ENCODE peak calls at places on chromosomes 11 and 22, in four cellular contexts. U is upper lobe of right lung, R is adrenal gland, E is esophagus muscularis mucosa. V is an unnamed sample.

GRCh38 chr11:59810189-59810910 is at the start of gene MRPL16:
- DNase-seq in U (peak; percentile 94), R (peak; percentile 95), E (peak; percentile 95), V (peak; percentile 98)

GRCh38 chr22:40446203-40446602 is 75.8 kb downstream of the SGSM3 start:
- DNase-seq in U (no peak), R (no peak), E (no peak), V (no peak)

GRCh38 chr22:47446331-47446730 is 683.9 kb downstream of the TBC1D22A start:
- DNase-seq in U (no peak), R (no peak), E (peak; percentile 85), V (no peak)

GRCh38 chr11:110479445-110480101 is 49.8 kb downstream of the FDX1 start:
- DNase-seq in U (no peak), R (no peak), E (no peak), V (no peak)

GRCh38 chr11:14623036-14623435 is 20.6 kb upstream of the PDE3B start:
- DNase-seq in U (no peak), R (no peak), E (no peak), V (peak; percentile 56)

GRCh38 chr11:64851831-64852337 is 7.4 kb upstream of the CDC42BPG start:
- DNase-seq in U (no peak), R (no peak), E (no peak), V (no peak)

GRCh38 chr22:32754413-32755041 is 47.0 kb upstream of the TIMP3 start:
- DNase-seq in U (no peak), R (no peak), E (no peak), V (no peak)

GRCh38 chr11:103682318-103683184 is 353.9 kb upstream of the DDI1 start:
- DNase-seq in U (no peak), R (peak; percentile 89), E (peak; percentile 92), V (peak; percentile 89)

GRCh38 chr11:76005746-76006145 is 190.7 kb downstream of the UVRAG start:
- DNase-seq in U (no peak), R (no peak), E (no peak), V (no peak)

GRCh38 chr11:101082813-101083212 is 46.8 kb downstream of the PGR start:
- DNase-seq in U (no peak), R (no peak), E (no peak), V (peak; percentile 53)

GRCh38 chr22:47484960-47485571 is 722.6 kb downstream of the TBC1D22A start:
- DNase-seq in U (no peak), R (no peak), E (peak; percentile 70), V (no peak)

GRCh38 chr11:128389461-128389976 is 197.8 kb downstream of the ETS1 start:
- DNase-seq in U (no peak), R (no peak), E (no peak), V (no peak)

GRCh38 chr11:39732002-39732401 is 1727.5 kb downstream of the LRRC4C start:
- DNase-seq in U (no peak), R (no peak), E (no peak), V (no peak)

GRCh38 chr11:8369592-8370205 is 106.0 kb upstream of the LMO1 start:
- DNase-seq in U (no peak), R (no peak), E (no peak), V (peak; percentile 34)

GRCh38 chr22:28207281-28208030 is 288.4 kb upstream of the PITPNB start:
- DNase-seq in U (no peak), R (no peak), E (no peak), V (no peak)

GRCh38 chr22:19132153-19132552 is 1.0 kb downstream of the TSSK2 start:
- DNase-seq in U (no peak), R (no peak), E (no peak), V (no peak)

GRCh38 chr11:65286686-65287085 is 24.9 kb downstream of the POLA2 start:
- DNase-seq in U (no peak), R (no peak), E (no peak), V (no peak)

GRCh38 chr11:123216249-123216648 is 21.2 kb upstream of the CLMP start:
- DNase-seq in U (no peak), R (no peak), E (no peak), V (peak; percentile 89)

GRCh38 chr11:73429121-73429740 is 53.0 kb downstream of the RELT start:
- DNase-seq in U (no peak), R (no peak), E (no peak), V (peak; percentile 26)

GRCh38 chr11:27600656-27601055 is 94.1 kb upstream of the LIN7C start:
- DNase-seq in U (no peak), R (no peak), E (no peak), V (no peak)

GRCh38 chr11:2583605-2583958 is 116.2 kb downstream of the KCNQ1OT1 start:
- DNase-seq in U (no peak), R (peak; percentile 42), E (no peak), V (peak; percentile 27)

GRCh38 chr22:26707581-26707980 is 50.2 kb downstream of the MIAT start:
- DNase-seq in U (no peak), R (no peak), E (no peak), V (no peak)

GRCh38 chr11:65862941-65863888 is 3.0 kb downstream of the MUS81 start:
- DNase-seq in U (peak; percentile 60), R (no peak), E (no peak), V (no peak)

GRCh38 chr11:17719940-17720795 is 797 bp downstream of the MYOD1 start:
- DNase-seq in U (no peak), R (no peak), E (no peak), V (peak; percentile 88)

GRCh38 chr22:44384563-44384940 is 71.8 kb upstream of the SHISAL1 start:
- DNase-seq in U (peak; percentile 48), R (no peak), E (no peak), V (peak; percentile 37)

GRCh38 chr11:64996710-64997380 is at the start of gene BATF2:
- DNase-seq in U (peak; percentile 90), R (peak; percentile 94), E (peak; percentile 96), V (peak; percentile 92)

GRCh38 chr22:26617251-26618199 is at the start of gene CRYBB1:
- DNase-seq in U (no peak), R (no peak), E (no peak), V (peak; percentile 72)

GRCh38 chr11:133905677-133906156 is 51.1 kb downstream of the IGSF9B start:
- DNase-seq in U (peak; percentile 47), R (no peak), E (no peak), V (no peak)

GRCh38 chr11:42631223-42631843 is 680.5 kb upstream of the API5 start:
- DNase-seq in U (no peak), R (peak; percentile 75), E (no peak), V (peak; percentile 52)

GRCh38 chr22:23072911-23073491 is 2.7 kb downstream of the GNAZ start:
- DNase-seq in U (peak; percentile 37), R (peak; percentile 49), E (no peak), V (peak; percentile 74)

GRCh38 chr11:117076941-117077659 is 21.1 kb downstream of the SIK3 start:
- DNase-seq in U (no peak), R (no peak), E (no peak), V (no peak)
- H3K27ac ChIP-seq in U (no peak overlapping the region), R (no peak overlapping the region), E (no peak overlapping the region), V (no peak overlapping the region)

DNA sequence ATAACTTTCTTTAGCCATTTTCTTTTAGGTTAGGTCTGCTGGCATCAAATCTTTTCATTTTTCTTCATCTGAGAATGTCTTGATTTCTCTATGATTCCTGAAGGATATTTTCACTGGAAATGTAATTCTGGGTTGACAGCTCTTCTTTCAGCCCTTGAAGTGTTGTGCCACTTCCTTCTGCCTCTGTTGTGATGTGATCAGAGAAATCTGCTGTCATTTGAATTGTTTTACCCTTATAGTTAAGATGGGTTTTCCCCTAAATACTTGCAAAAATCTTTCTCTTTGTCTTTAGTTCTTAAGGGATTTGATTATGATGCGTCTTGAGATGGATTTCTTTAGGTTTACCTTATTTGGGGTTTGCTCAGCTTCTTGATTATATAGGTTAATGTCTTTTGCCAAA is 23.0 kb downstream of the USP47 start:
- DNase-seq in U (no peak), R (no peak), E (no peak), V (no peak)
- H3K4me1 ChIP-seq in U (peaks cover 14% of the 10 kb centered on the region), R (peaks cover 38% of the 10 kb centered on the region), E (peaks cover 19% of the 10 kb centered on the region), V (no peaks in the 10 kb centered on the region)

DNA sequence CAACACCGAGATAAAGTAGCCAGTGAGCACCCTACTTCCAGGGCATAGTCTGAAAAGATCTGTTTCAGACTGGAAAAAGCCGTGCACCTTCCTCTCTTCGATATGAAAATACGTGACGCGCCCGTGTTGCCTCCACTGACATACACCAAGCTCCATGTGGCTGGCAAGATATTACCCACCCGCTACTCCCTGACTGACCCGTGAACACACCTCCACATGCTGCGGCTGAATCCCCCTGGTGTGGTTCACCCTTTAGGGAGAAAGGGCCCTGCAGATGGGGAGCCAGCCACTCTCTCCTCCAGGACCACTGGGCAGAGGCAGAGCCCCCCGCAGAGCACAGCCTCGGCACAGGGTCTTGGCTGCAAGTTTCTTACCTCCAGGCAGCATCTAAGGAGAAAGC is 245.0 kb downstream of the BRD1 start:
- DNase-seq in U (no peak), R (peak; percentile 35), E (no peak), V (no peak)
- H3K4me3 ChIP-seq in U (no peak overlapping the region), R (no peak overlapping the region), E (no peak overlapping the region), V (no peak overlapping the region)

DNA sequence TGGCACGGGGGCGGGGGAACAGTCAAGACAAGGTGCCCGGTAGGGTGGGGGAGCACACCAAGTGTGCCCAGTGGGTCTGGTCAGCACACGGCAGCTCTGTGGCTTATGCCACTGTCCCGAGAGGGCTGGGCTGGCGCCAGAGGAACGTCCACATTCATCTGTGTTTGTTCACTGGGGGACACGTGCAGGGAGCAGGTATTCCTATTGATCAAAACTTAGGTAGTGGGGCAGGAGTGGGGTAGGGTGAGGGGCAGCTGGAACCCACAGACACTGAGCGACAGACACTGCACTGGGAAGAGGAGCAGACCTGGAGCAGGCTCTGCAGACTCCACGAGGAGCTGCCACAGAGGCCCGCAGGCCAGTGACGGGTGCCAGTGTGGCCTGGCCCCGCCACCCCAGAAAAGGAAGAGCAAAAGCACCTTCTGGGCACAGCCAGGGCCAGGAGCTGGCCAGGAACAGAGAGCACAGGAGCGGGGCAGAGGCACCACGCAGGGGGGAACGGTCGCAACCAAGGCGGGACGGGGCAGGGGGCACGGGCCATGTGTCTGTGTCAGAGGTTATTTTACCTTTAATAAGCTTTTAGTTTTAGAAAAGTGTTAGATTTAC is 2.1 kb upstream of the MOB2 start:
- DNase-seq in U (peak; percentile 45), R (no peak), E (no peak), V (no peak)
- H3K27ac ChIP-seq in U (no peak overlapping the region), R (no peak overlapping the region), E (peak overlapping the region; percentile 93), V (no peak overlapping the region)

GRCh38 chr22:36349726-36350125 is 38.0 kb downstream of the MYH9 start:
- DNase-seq in U (no peak), R (no peak), E (no peak), V (no peak)
- H3K4me1 ChIP-seq in U (peaks cover 93% of the 10 kb centered on the region), R (peaks cover 69% of the 10 kb centered on the region), E (peaks cover 100% of the 10 kb centered on the region), V (peaks cover 24% of the 10 kb centered on the region)

GRCh38 chr22:46084943-46085830 is 65.1 kb upstream of the PPARA start:
- DNase-seq in U (peak; percentile 89), R (peak; percentile 90), E (no peak), V (no peak)
- H3K4me3 ChIP-seq in U (peak overlapping the region; percentile 25), R (peak overlapping the region; percentile 42), E (peak overlapping the region; percentile 38), V (no peak overlapping the region)